ENCODE peak calls at places on chromosomes 1 and 21, in seven cellular contexts. X is AG09309, M is AG20443, I is H54, E is head of caudate nucleus, S is substantia nigra, C is Karpas-422. U is an unnamed sample.

GRCh38 chr1:199701731-199702130 is 325.8 kb upstream of the NR5A2 start:
- DNase-seq in X (no peak), M (no peak), I (no peak), E (no peak), S (no peak), C (no peak), U (no peak)

GRCh38 chr1:66764994-66765578 is 12.8 kb downstream of the DYNLT5 start:
- DNase-seq in X (peak; percentile 34), M (peak; percentile 53), I (no peak), E (peak; percentile 67), S (no peak), C (peak; percentile 77), U (peak; percentile 79)

GRCh38 chr1:19232526-19232851 is 18.8 kb downstream of the EMC1 start:
- DNase-seq in X (no peak), M (peak; percentile 42), I (no peak), E (no peak), S (no peak), C (peak; percentile 51), U (no peak)

GRCh38 chr1:41758490-41758889 is 160.2 kb downstream of the HIVEP3 start:
- DNase-seq in X (no peak), M (peak; percentile 44), I (no peak), E (no peak), S (no peak), C (no peak), U (no peak)

GRCh38 chr1:119544165-119544762 is 37.3 kb downstream of the HSD3B1 start:
- DNase-seq in X (no peak), M (no peak), I (no peak), E (no peak), S (no peak), C (peak; percentile 56), U (peak; percentile 6)

GRCh38 chr1:93080424-93080823 is 1.3 kb downstream of the MTF2 start:
- DNase-seq in X (peak; percentile 61), M (peak; percentile 36), I (no peak), E (no peak), S (no peak), C (peak; percentile 81), U (peak; percentile 86)

GRCh38 chr21:14901482-14901958 is 163.3 kb downstream of the NRIP1 start:
- DNase-seq in X (no peak), M (no peak), I (no peak), E (no peak), S (no peak), C (no peak), U (no peak)

GRCh38 chr21:46423546-46424061 is 35.1 kb upstream of the DIP2A start:
- DNase-seq in X (no peak), M (no peak), I (no peak), E (no peak), S (no peak), C (no peak), U (peak; percentile 13)

GRCh38 chr21:26814374-26814773 is 30.8 kb downstream of the ADAMTS1 start:
- DNase-seq in X (no peak), M (no peak), I (no peak), E (no peak), S (no peak), C (no peak), U (no peak)

GRCh38 chr21:37266515-37267221 is 466 bp downstream of the VPS26C start:
- DNase-seq in X (no peak), M (peak; percentile 40), I (no peak), E (no peak), S (peak; percentile 45), C (no peak), U (peak; percentile 79)

GRCh38 chr1:2971609-2972008 is 49.7 kb upstream of the ACTRT2 start:
- DNase-seq in X (no peak), M (no peak), I (no peak), E (no peak), S (no peak), C (no peak), U (no peak)

U was measured in OCI-LY7.